ENCODE peak calls at places on chromosome 6, in six cellular contexts. X is OCI-LY7, Q is stomach, W is KG1, D is hypothalamus, N is posterior cingulate gyrus. S is an unnamed sample.

GRCh38 chr6:42777126-42777822 is 4.6 kb upstream of the BICRAL start:
- DNase-seq in Q (no peak), W (no peak), X (peak), N (no peak), D (no peak), S (peak)

GRCh38 chr6:15474196-15474595 is 188.6 kb downstream of the DTNBP1 start:
- DNase-seq in Q (no peak), W (no peak), D (no peak), X (no peak), N (no peak), S (peak)

GRCh38 chr6:110201141-110201848 is 21.1 kb downstream of the CDC40 start:
- DNase-seq in D (no peak), X (no peak), N (no peak), Q (no peak), W (no peak), S (no peak)

GRCh38 chr6:111105578-111105977 is 18.3 kb downstream of the SLC16A10 start:
- DNase-seq in D (no peak), Q (peak), W (no peak), X (no peak), N (no peak), S (peak)

GRCh38 chr6:107607109-107607508 is 117.2 kb downstream of the SOBP start:
- DNase-seq in D (no peak), N (no peak), W (no peak), X (no peak), Q (no peak), S (peak)

GRCh38 chr6:142313284-142313683 is 11.5 kb downstream of the ADGRG6 start:
- DNase-seq in X (no peak), N (no peak), W (no peak), Q (no peak), D (no peak), S (peak)

GRCh38 chr6:22147983-22148797 is 148.6 kb downstream of the PRL start:
- DNase-seq in N (no peak), Q (no peak), X (no peak), W (no peak), D (no peak), S (peak)

GRCh38 chr6:64280569-64280968 is 645.0 kb downstream of the PHF3 start:
- DNase-seq in D (no peak), N (peak), Q (no peak), W (no peak), X (no peak), S (peak)

GRCh38 chr6:32154514-32155161 is 697 bp downstream of the PPT2 start:
- DNase-seq in N (peak), D (no peak), W (peak), X (peak), Q (peak), S (peak)

GRCh38 chr6:168937061-168937460 is 316.6 kb downstream of the THBS2 start:
- DNase-seq in D (no peak), W (no peak), X (no peak), N (no peak), Q (no peak), S (peak)

GRCh38 chr6:6516643-6517042 is 71.9 kb upstream of the LY86 start:
- DNase-seq in D (no peak), X (no peak), Q (no peak), N (no peak), W (no peak), S (peak)